ENCODE peak calls at places on chromosomes 12 and 14, in eight cellular contexts. N, A, R, I, U, L, Z and D are unnamed samples.

GRCh38 chr12:132216354-132216987 is 72.2 kb downstream of the NOC4L start:
- DNase-seq in N (no peak), A (no peak), R (no peak), I (no peak), U (no peak), L (no peak), Z (no peak), D (no peak)

GRCh38 chr12:105799103-105799502 is 339.7 kb downstream of the NUAK1 start:
- DNase-seq in N (no peak), A (no peak), R (no peak), I (no peak), U (no peak), L (no peak), Z (no peak), D (no peak)

GRCh38 chr14:105449276-105450122 is 25.1 kb upstream of the CRIP2 start:
- DNase-seq in N (no peak), A (no peak), R (peak), I (no peak), U (no peak), L (no peak), Z (no peak), D (no peak)

GRCh38 chr12:110640275-110641025 is 26.5 kb downstream of the TCTN1 start:
- DNase-seq in N (no peak), A (no peak), R (peak), I (no peak), U (no peak), L (no peak), Z (no peak), D (no peak)

GRCh38 chr12:29929295-29929694 is 145.6 kb upstream of the TMTC1 start:
- DNase-seq in N (no peak), A (no peak), R (no peak), I (no peak), U (no peak), L (no peak), Z (no peak), D (no peak)

GRCh38 chr12:22360772-22361171 is 26.3 kb upstream of the ST8SIA1 start:
- DNase-seq in N (no peak), A (no peak), R (no peak), I (no peak), U (no peak), L (no peak), Z (no peak), D (no peak)

GRCh38 chr12:55703976-55704761 is 3.5 kb downstream of the ITGA7 start:
- DNase-seq in N (no peak), A (no peak), R (peak), I (no peak), U (no peak), L (no peak), Z (no peak), D (no peak)

GRCh38 chr14:102776761-102777710 is at the start of gene TRAF3:
- DNase-seq in N (peak), A (no peak), R (peak), I (peak), U (peak), L (peak), Z (peak), D (peak)

GRCh38 chr14:101072945-101073597 is 169.5 kb upstream of the RTL1 start:
- DNase-seq in N (no peak), A (peak), R (no peak), I (no peak), U (no peak), L (no peak), Z (no peak), D (peak)

GRCh38 chr12:125314051-125314882 is 249.0 kb downstream of the AACS start:
- DNase-seq in N (no peak), A (no peak), R (no peak), I (no peak), U (no peak), L (no peak), Z (no peak), D (no peak)

GRCh38 chr12:76312314-76312713 is 35.9 kb downstream of the BBS10 start:
- DNase-seq in N (no peak), A (no peak), R (no peak), I (no peak), U (no peak), L (no peak), Z (no peak), D (peak)

GRCh38 chr14:22976620-22977433 is 5.5 kb downstream of the AJUBA start:
- DNase-seq in N (no peak), A (no peak), R (no peak), I (no peak), U (no peak), L (peak), Z (no peak), D (peak)

GRCh38 chr12:73935817-73936216 is 601.8 kb upstream of the ATXN7L3B start:
- DNase-seq in N (no peak), A (no peak), R (no peak), I (no peak), U (no peak), L (peak), Z (peak), D (no peak)

GRCh38 chr14:70714055-70714550 is 72.4 kb downstream of the TTC9 start:
- DNase-seq in N (peak), A (peak), R (no peak), I (peak), U (peak), L (peak), Z (peak), D (peak)

GRCh38 chr12:27081668-27082091 is 698 bp downstream of the C12orf71 start:
- DNase-seq in N (no peak), A (no peak), R (no peak), I (no peak), U (no peak), L (peak), Z (no peak), D (peak)

GRCh38 chr14:68476965-68477455 is 315.9 kb downstream of the ZFP36L1 start:
- DNase-seq in N (no peak), A (no peak), R (no peak), I (no peak), U (no peak), L (no peak), Z (no peak), D (no peak)

GRCh38 chr12:109718390-109718789 is 4.8 kb downstream of the FAM222A start:
- DNase-seq in N (no peak), A (no peak), R (no peak), I (no peak), U (no peak), L (peak), Z (no peak), D (no peak)

GRCh38 chr12:57776247-57776587 is 3.8 kb downstream of the EEF1AKMT3 start:
- DNase-seq in N (no peak), A (no peak), R (no peak), I (no peak), U (no peak), L (no peak), Z (no peak), D (no peak)

GRCh38 chr14:86790408-86791364 is 1202.3 kb downstream of the GALC start:
- DNase-seq in N (no peak), A (no peak), R (no peak), I (no peak), U (no peak), L (peak), Z (peak), D (no peak)

GRCh38 chr12:40525054-40525453 is 167.2 kb upstream of the CNTN1 start:
- DNase-seq in N (no peak), A (no peak), R (no peak), I (no peak), U (no peak), L (no peak), Z (no peak), D (no peak)

GRCh38 chr14:73674986-73675385 is 30.2 kb downstream of the DNAL1 start:
- DNase-seq in N (no peak), A (no peak), R (no peak), I (no peak), U (no peak), L (no peak), Z (no peak), D (no peak)

GRCh38 chr12:99253068-99253467 is 394.5 kb upstream of the GARIN6 start:
- DNase-seq in N (no peak), A (no peak), R (no peak), I (no peak), U (no peak), L (peak), Z (peak), D (no peak)

GRCh38 chr12:26080911-26081310 is 43.9 kb downstream of the BHLHE41 start:
- DNase-seq in N (no peak), A (no peak), R (no peak), I (no peak), U (no peak), L (no peak), Z (no peak), D (no peak)

GRCh38 chr14:95236221-95236620 is 78.9 kb upstream of the DICER1 start:
- DNase-seq in N (no peak), A (no peak), R (no peak), I (no peak), U (no peak), L (no peak), Z (no peak), D (no peak)

GRCh38 chr12:51122844-51123243 is 39.4 kb upstream of the CSRNP2 start:
- DNase-seq in N (no peak), A (no peak), R (no peak), I (no peak), U (no peak), L (no peak), Z (no peak), D (peak)

GRCh38 chr14:50339178-50339804 is 27.2 kb downstream of the DMAC2L start:
- DNase-seq in N (no peak), A (no peak), R (no peak), I (no peak), U (no peak), L (no peak), Z (no peak), D (peak)

GRCh38 chr12:44930972-44931600 is 55.0 kb upstream of the NELL2 start:
- DNase-seq in N (no peak), A (peak), R (no peak), I (no peak), U (no peak), L (peak), Z (peak), D (peak)

GRCh38 chr14:88551936-88552565 is 2.8 kb downstream of the PTPN21 start:
- DNase-seq in N (no peak), A (no peak), R (no peak), I (no peak), U (no peak), L (peak), Z (no peak), D (peak)

GRCh38 chr14:87901196-87901595 is 91.8 kb downstream of the GALC start:
- DNase-seq in N (no peak), A (no peak), R (no peak), I (no peak), U (no peak), L (no peak), Z (no peak), D (no peak)

GRCh38 chr12:130775953-130776856 is 60.1 kb upstream of the RIMBP2 start:
- DNase-seq in N (peak), A (no peak), R (peak), I (peak), U (no peak), L (peak), Z (no peak), D (peak)